ENCODE peak calls at places on chromosomes 2 and 18, in seven cellular contexts. S, X, W, P, G, E and U are unnamed samples.

GRCh38 chr2:6972067-6972710 is 55.0 kb downstream of the RNF144A start:
- DNase-seq in G (no peak), X (no peak), S (no peak), E (no peak), W (no peak), P (no peak), U (no peak)

GRCh38 chr18:48956378-48956777 is 5.6 kb upstream of the SMAD7 start:
- DNase-seq in X (no peak), G (no peak), P (peak), E (no peak), S (no peak), W (no peak), U (peak)

GRCh38 chr2:26710743-26711456 is 18.4 kb downstream of the KCNK3 start:
- DNase-seq in S (no peak), P (no peak), X (no peak), G (no peak), W (no peak), E (no peak), U (no peak)

GRCh38 chr2:174122185-174122584 is 126.1 kb downstream of the OLA1 start:
- DNase-seq in G (no peak), X (no peak), E (peak), P (no peak), S (no peak), W (no peak), U (no peak)

GRCh38 chr2:180910831-180911665 is 69.4 kb upstream of the UBE2E3 start:
- DNase-seq in W (peak), S (peak), X (no peak), P (peak), E (no peak), G (no peak), U (no peak)

GRCh38 chr2:184314829-184315228 is 283.5 kb upstream of the ZNF804A start:
- DNase-seq in S (no peak), P (no peak), W (no peak), X (no peak), E (no peak), G (no peak), U (no peak)

GRCh38 chr2:96267159-96267971 is 1.3 kb downstream of the CIAO1 start:
- DNase-seq in X (peak), W (peak), S (no peak), E (no peak), G (no peak), P (peak), U (peak)

GRCh38 chr2:241931976-241932894 is 62.7 kb downstream of the RTP5 start:
- DNase-seq in P (no peak), W (no peak), X (no peak), S (no peak), E (no peak), G (no peak), U (no peak)

GRCh38 chr2:232444409-232445148 is 11.4 kb upstream of the ALPI start:
- DNase-seq in W (peak), G (no peak), E (no peak), X (peak), P (peak), S (peak), U (peak)

GRCh38 chr18:48003426-48004349 is 73.2 kb upstream of the SMAD2 start:
- DNase-seq in G (no peak), P (peak), W (no peak), X (peak), S (no peak), E (no peak), U (peak)

GRCh38 chr2:109318150-109318948 is 189.3 kb downstream of the SH3RF3 start:
- DNase-seq in E (peak), X (no peak), S (peak), W (peak), P (peak), G (peak), U (peak)

GRCh38 chr2:126399001-126399400 is 257.0 kb upstream of the GYPC start:
- DNase-seq in S (no peak), W (no peak), G (no peak), X (no peak), E (no peak), P (no peak), U (no peak)

GRCh38 chr2:63406641-63407040 is 181.6 kb downstream of the WDPCP start:
- DNase-seq in P (no peak), G (no peak), E (no peak), W (no peak), S (no peak), X (no peak), U (no peak)

GRCh38 chr18:23172981-23173380 is 37.7 kb downstream of the CABLES1 start:
- DNase-seq in W (no peak), P (no peak), S (no peak), X (no peak), G (no peak), E (no peak), U (no peak)

GRCh38 chr2:204931562-204931961 is 386.3 kb downstream of the PARD3B start:
- DNase-seq in G (no peak), S (no peak), E (no peak), X (no peak), P (peak), W (no peak), U (no peak)

GRCh38 chr2:72138011-72138881 is 9.4 kb downstream of the CYP26B1 start:
- DNase-seq in W (peak), E (no peak), X (peak), S (peak), P (no peak), G (no peak), U (peak)

GRCh38 chr2:239238381-239238780 is 162.4 kb downstream of the HDAC4 start:
- DNase-seq in P (no peak), G (no peak), S (no peak), X (no peak), E (no peak), W (no peak), U (no peak)

GRCh38 chr2:28169492-28169891 is 223.2 kb upstream of the FOSL2 start:
- DNase-seq in X (peak), E (no peak), W (no peak), P (no peak), G (no peak), S (no peak), U (no peak)

GRCh38 chr2:86037141-86037794 is 68.4 kb downstream of the POLR1A start:
- DNase-seq in E (peak), G (peak), S (peak), X (no peak), W (no peak), P (peak), U (no peak)

GRCh38 chr2:212451786-212452200 is 86.8 kb downstream of the ERBB4 start:
- DNase-seq in X (peak), S (no peak), G (no peak), E (no peak), P (peak), W (no peak), U (no peak)

GRCh38 chr2:173187911-173188788 is 112.5 kb downstream of the MAP3K20 start:
- DNase-seq in X (no peak), P (peak), W (no peak), S (no peak), E (no peak), G (no peak), U (peak)

GRCh38 chr2:129907256-129907973 is 72.1 kb upstream of the RAB6C start:
- DNase-seq in S (peak), P (no peak), G (no peak), X (no peak), W (no peak), E (no peak), U (no peak)

GRCh38 chr2:31032475-31032874 is 105.8 kb downstream of the GALNT14 start:
- DNase-seq in E (peak), G (no peak), S (no peak), W (no peak), X (no peak), P (no peak), U (no peak)

GRCh38 chr18:5582849-5583667 is 39.3 kb upstream of the EPB41L3 start:
- DNase-seq in G (no peak), S (no peak), P (peak), E (no peak), X (no peak), W (no peak), U (peak)

GRCh38 chr2:80328033-80328635 is 23.6 kb upstream of the LRRTM1 start:
- DNase-seq in S (no peak), X (no peak), E (no peak), W (no peak), P (no peak), G (no peak), U (no peak)

GRCh38 chr18:5294113-5294617 is 1.4 kb downstream of the ZBTB14 start:
- DNase-seq in S (peak), W (no peak), X (no peak), P (peak), E (no peak), G (no peak), U (no peak)

GRCh38 chr2:88748005-88748404 is 56.5 kb downstream of the RPIA start:
- DNase-seq in G (no peak), W (no peak), P (no peak), S (no peak), X (no peak), E (no peak), U (no peak)

GRCh38 chr18:38243291-38243690 is 677.7 kb upstream of the CELF4 start:
- DNase-seq in S (no peak), P (no peak), W (no peak), E (no peak), G (no peak), X (no peak), U (peak)

DNA sequence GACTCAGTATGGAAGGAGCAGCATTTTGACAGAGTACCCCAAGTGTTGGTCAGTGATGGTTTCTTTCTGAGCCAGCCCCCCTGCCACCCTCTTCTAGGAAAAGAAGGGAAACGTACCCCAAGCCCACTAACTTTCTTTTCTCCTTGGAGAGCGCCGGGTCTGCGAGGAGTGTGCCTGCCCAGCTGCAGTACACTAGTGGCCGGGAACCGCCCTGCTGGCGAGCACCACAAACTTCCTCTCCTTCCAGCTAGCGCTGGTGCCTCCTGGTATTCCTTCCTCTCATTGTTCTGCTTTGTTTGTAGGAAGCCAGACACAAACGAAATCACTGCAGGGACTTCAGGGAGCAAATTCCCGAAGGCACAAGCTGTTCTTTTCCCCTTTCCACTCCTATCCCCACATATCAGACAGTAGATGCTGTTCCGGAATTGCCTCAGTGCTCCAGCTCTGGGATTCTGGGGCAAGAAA is 1.8 kb downstream of the CCDC85A start:
- DNase-seq in G (no peak), E (no peak), S (peak), W (peak), P (peak), X (peak), U (peak)
- TF ChIP-seq CTCF in G (peak), E (no peak), S (peak), W (peak), P (no peak), X (no peak), U (no peak)

GRCh38 chr2:46170011-46170410 is 127.2 kb upstream of the EPAS1 start:
- DNase-seq in E (no peak), P (no peak), X (no peak), S (no peak), W (no peak), G (no peak), U (no peak)

GRCh38 chr2:46165916-46166315 is 131.3 kb upstream of the EPAS1 start:
- DNase-seq in E (no peak), P (no peak), X (no peak), S (no peak), W (no peak), G (no peak), U (no peak)

GRCh38 chr2:46167924-46168323 is 129.3 kb upstream of the EPAS1 start:
- DNase-seq in S (no peak), E (no peak), W (no peak), P (peak), X (no peak), G (no peak), U (no peak)

GRCh38 chr2:46169452-46169851 is 127.8 kb upstream of the EPAS1 start:
- DNase-seq in G (no peak), E (no peak), X (no peak), P (no peak), W (no peak), S (no peak), U (no peak)

GRCh38 chr2:46167406-46167805 is 129.8 kb upstream of the EPAS1 start:
- DNase-seq in S (no peak), G (no peak), E (no peak), X (no peak), P (peak), W (no peak), U (peak)
- TF ChIP-seq CTCF in S (no peak), G (no peak), E (no peak), X (no peak), P (no peak), W (no peak), U (no peak)

GRCh38 chr2:9738718-9739496 is 104.4 kb upstream of the TAF1B start:
- DNase-seq in X (no peak), W (no peak), G (no peak), E (no peak), P (no peak), S (no peak), U (no peak)

GRCh38 chr2:9735335-9735734 is 104.5 kb upstream of the YWHAQ start:
- DNase-seq in E (no peak), P (peak), G (no peak), S (no peak), W (no peak), X (no peak), U (no peak)

GRCh38 chr2:9738062-9738717 is 105.1 kb upstream of the TAF1B start:
- DNase-seq in X (no peak), S (no peak), P (no peak), W (no peak), G (no peak), E (no peak), U (no peak)

GRCh38 chr2:9736008-9736407 is 105.2 kb upstream of the YWHAQ start:
- DNase-seq in S (no peak), X (no peak), E (no peak), P (no peak), W (no peak), G (no peak), U (no peak)

GRCh38 chr2:9737053-9737875 is 106.0 kb upstream of the TAF1B start:
- DNase-seq in G (no peak), E (no peak), W (no peak), X (peak), S (no peak), P (no peak), U (no peak)
- TF ChIP-seq CTCF in G (no peak), E (no peak), W (no peak), X (no peak), S (no peak), P (peak), U (no peak)

GRCh38 chr2:175965773-175966172 is 36.3 kb downstream of the LNPK start:
- DNase-seq in S (no peak), X (no peak), G (no peak), W (no peak), P (no peak), E (no peak), U (no peak)

GRCh38 chr2:175966839-175967238 is 35.2 kb downstream of the LNPK start:
- DNase-seq in W (no peak), X (no peak), P (no peak), S (no peak), E (no peak), G (no peak), U (no peak)

GRCh38 chr2:175964195-175964594 is 37.9 kb downstream of the LNPK start:
- DNase-seq in W (no peak), S (no peak), E (no peak), G (no peak), X (peak), P (no peak), U (peak)
- TF ChIP-seq CTCF in W (peak), S (peak), E (no peak), G (no peak), X (peak), P (no peak), U (peak)